ENCODE peak calls at places on chromosomes 2 and 18, in six cellular contexts. W is osteocyte, P is T-cell, T is NCI-H1417, L is cardiac fibroblast, J is cardiac septum. G is an unnamed sample.

GRCh38 chr18:32730620-32731021 is 42.2 kb downstream of the KLHL14 start:
- DNase-seq in W (no peak), P (no peak), T (peak; percentile 93), L (peak; percentile 0), J (no peak), G (peak; percentile 86)

GRCh38 chr2:130391058-130391871 is 35.4 kb downstream of the PTPN18 start:
- DNase-seq in W (peak; percentile 88), P (peak; percentile 54), T (peak; percentile 76), L (peak; percentile 69), J (peak; percentile 93), G (peak; percentile 45)

GRCh38 chr2:239463541-239464165 is 62.8 kb upstream of the HDAC4 start:
- DNase-seq in W (peak; percentile 83), P (no peak), T (peak; percentile 69), L (no peak), J (peak; percentile 61), G (no peak)

GRCh38 chr2:100242891-100243670 is 79.2 kb downstream of the LONRF2 start:
- DNase-seq in W (peak; percentile 90), P (peak; percentile 36), T (peak; percentile 61), L (peak; percentile 65), J (peak; percentile 82), G (no peak)

GRCh38 chr2:27023740-27024139 is 9.0 kb upstream of the TMEM214 start:
- DNase-seq in W (no peak), P (no peak), T (no peak), L (no peak), J (peak; percentile 38), G (no peak)

GRCh38 chr18:49766646-49767045 is 46.7 kb downstream of the ACAA2 start:
- DNase-seq in W (no peak), P (no peak), T (no peak), L (no peak), J (no peak), G (no peak)

GRCh38 chr2:234603619-234604018 is 106.7 kb upstream of the ARL4C start:
- DNase-seq in W (peak; percentile 62), P (no peak), T (no peak), L (no peak), J (no peak), G (no peak)

GRCh38 chr18:74228312-74228711 is 63.5 kb downstream of the CYB5A start:
- DNase-seq in W (no peak), P (no peak), T (no peak), L (no peak), J (no peak), G (no peak)

GRCh38 chr2:113888641-113889470 is 1.0 kb upstream of the ACTR3 start:
- DNase-seq in W (no peak), P (no peak), T (no peak), L (no peak), J (no peak), G (no peak)

GRCh38 chr2:186042207-186043028 is 303.8 kb downstream of the FSIP2 start:
- DNase-seq in W (no peak), P (no peak), T (no peak), L (no peak), J (no peak), G (no peak)

GRCh38 chr18:5582849-5583667 is 39.3 kb upstream of the EPB41L3 start:
- DNase-seq in W (no peak), P (no peak), T (no peak), L (peak; percentile 56), J (no peak), G (peak; percentile 20)

GRCh38 chr18:48640566-48641270 is 101.9 kb downstream of the CTIF start:
- DNase-seq in W (no peak), P (no peak), T (no peak), L (no peak), J (peak; percentile 47), G (no peak)

GRCh38 chr18:55998071-55998522 is 410.1 kb upstream of the TCF4 start:
- DNase-seq in W (no peak), P (no peak), T (no peak), L (peak; percentile 17), J (no peak), G (peak; percentile 84)

GRCh38 chr2:105428387-105429018 is 29.7 kb upstream of the FHL2 start:
- DNase-seq in W (peak; percentile 68), P (no peak), T (no peak), L (no peak), J (no peak), G (no peak)

GRCh38 chr2:170816499-170817246 is at the start of gene GAD1:
- DNase-seq in W (no peak), P (peak; percentile 39), T (peak; percentile 70), L (peak; percentile 51), J (peak; percentile 91), G (no peak)

GRCh38 chr2:41881249-41881648 is 166.6 kb upstream of the PKDCC start:
- DNase-seq in W (no peak), P (no peak), T (no peak), L (peak; percentile 20), J (no peak), G (no peak)

GRCh38 chr18:77566604-77567003 is 317.0 kb downstream of the GALR1 start:
- DNase-seq in W (no peak), P (no peak), T (no peak), L (no peak), J (no peak), G (no peak)

GRCh38 chr2:127623388-127624320 is 22.3 kb upstream of the GPR17 start:
- DNase-seq in W (peak; percentile 67), P (no peak), T (peak; percentile 60), L (peak; percentile 67), J (peak; percentile 70), G (no peak)

GRCh38 chr2:182113334-182113733 is 127.7 kb downstream of the PPP1R1C start:
- DNase-seq in W (no peak), P (no peak), T (no peak), L (no peak), J (no peak), G (no peak)

GRCh38 chr2:230203110-230203676 is 16.6 kb downstream of the SP110 start:
- DNase-seq in W (no peak), P (no peak), T (no peak), L (no peak), J (no peak), G (no peak)

GRCh38 chr2:42850016-42850805 is 57.8 kb upstream of the HAAO start:
- DNase-seq in W (no peak), P (no peak), T (no peak), L (no peak), J (peak; percentile 69), G (no peak)

GRCh38 chr2:54224997-54225396 is 31.0 kb downstream of the TSPYL6 start:
- DNase-seq in W (no peak), P (no peak), T (no peak), L (no peak), J (no peak), G (no peak)

GRCh38 chr18:53070706-53071105 is 730.7 kb downstream of the DCC start:
- DNase-seq in W (no peak), P (no peak), T (peak; percentile 87), L (no peak), J (no peak), G (peak; percentile 0)

GRCh38 chr2:23692901-23693605 is 233.9 kb downstream of the ATAD2B start:
- DNase-seq in W (no peak), P (no peak), T (no peak), L (no peak), J (peak; percentile 73), G (no peak)

GRCh38 chr2:134367915-134368911 is 114.3 kb downstream of the MGAT5 start:
- DNase-seq in W (no peak), P (no peak), T (no peak), L (no peak), J (no peak), G (no peak)

GRCh38 chr2:24857741-24858140 is 62.3 kb downstream of the ADCY3 start:
- DNase-seq in W (no peak), P (no peak), T (no peak), L (no peak), J (no peak), G (no peak)

GRCh38 chr18:78999939-79000338 is 20.3 kb downstream of the SALL3 start:
- DNase-seq in W (no peak), P (no peak), T (peak; percentile 88), L (no peak), J (no peak), G (no peak)

GRCh38 chr2:128660836-128661235 is 342.2 kb upstream of the HS6ST1 start:
- DNase-seq in W (no peak), P (no peak), T (no peak), L (no peak), J (peak; percentile 56), G (no peak)

GRCh38 chr18:71028285-71028762 is 739.5 kb downstream of the SOCS6 start:
- DNase-seq in W (no peak), P (no peak), T (no peak), L (no peak), J (no peak), G (peak; percentile 74)

G was measured in foreskin melanocyte.